ENCODE peak calls at places on chromosomes 3 and 15, in four cellular contexts. C is fibroblast of pulmonary artery, V is activated T-helper 1 cell treated with Interleukin-2 at 50 U/mL for 16 hours, Z is type B pancreatic cell. Y is an unnamed sample.

GRCh38 chr15:63601727-63602185 is 4.6 kb downstream of the FBXL22 start:
- DNase-seq in C (no peak), V (no peak), Z (no peak), Y (no peak)

GRCh38 chr15:70095387-70096214 is 2.1 kb downstream of the TLE3 start:
- DNase-seq in C (no peak), V (no peak), Z (peak), Y (no peak)

GRCh38 chr3:184642623-184643308 is 69.1 kb downstream of the MAGEF1 start:
- DNase-seq in C (no peak), V (no peak), Z (no peak), Y (no peak)

GRCh38 chr3:101270158-101270557 is 50.2 kb downstream of the IMPG2 start:
- DNase-seq in C (no peak), V (no peak), Z (no peak), Y (no peak)

GRCh38 chr3:39166134-39166710 is 12.8 kb upstream of the CSRNP1 start:
- DNase-seq in C (peak), V (no peak), Z (no peak), Y (peak)

GRCh38 chr15:41024141-41024540 is 70.9 kb downstream of the CHAC1 start:
- DNase-seq in C (peak), V (no peak), Z (no peak), Y (peak)

GRCh38 chr15:60374628-60375081 is 23.1 kb downstream of the ANXA2 start:
- DNase-seq in C (peak), V (no peak), Z (peak), Y (peak)

GRCh38 chr3:138367912-138368311 is 19.5 kb downstream of the MRAS start:
- DNase-seq in C (peak), V (no peak), Z (no peak), Y (peak)

GRCh38 chr3:99236576-99236975 is 335.1 kb upstream of the DCBLD2 start:
- DNase-seq in C (no peak), V (no peak), Z (no peak), Y (no peak)

GRCh38 chr15:56582785-56583184 is 117.8 kb upstream of the MNS1 start:
- DNase-seq in C (no peak), V (no peak), Z (no peak), Y (no peak)

GRCh38 chr3:149384911-149385321 is 7.5 kb upstream of the TM4SF1 start:
- DNase-seq in C (peak), V (no peak), Z (no peak), Y (peak)

GRCh38 chr3:3628676-3629328 is 170.4 kb upstream of the LRRN1 start:
- DNase-seq in C (no peak), V (no peak), Z (no peak), Y (no peak)

GRCh38 chr3:167887096-167887495 is 151.6 kb downstream of the SERPINI1 start:
- DNase-seq in C (peak), V (no peak), Z (no peak), Y (peak)

GRCh38 chr3:70738310-70738681 is 425.9 kb upstream of the MDFIC2 start:
- DNase-seq in C (no peak), V (no peak), Z (no peak), Y (no peak)

GRCh38 chr3:144840866-144841265 is 869.2 kb downstream of the DIPK2A start:
- DNase-seq in C (peak), V (no peak), Z (no peak), Y (no peak)

GRCh38 chr15:64907991-64908390 is 3.7 kb upstream of the ANKDD1A start:
- DNase-seq in C (no peak), V (no peak), Z (no peak), Y (peak)

GRCh38 chr15:81466741-81467140 is 92.7 kb upstream of the TMC3 start:
- DNase-seq in C (no peak), V (no peak), Z (no peak), Y (no peak)

GRCh38 chr15:62071711-62072308 is 5.0 kb downstream of the C2CD4A start:
- DNase-seq in C (peak), V (no peak), Z (no peak), Y (peak)

GRCh38 chr15:79283252-79284048 is 928 bp downstream of the ANKRD34C start:
- DNase-seq in C (peak), V (no peak), Z (peak), Y (peak)

GRCh38 chr3:112814256-112814655 is 32.4 kb downstream of the CD200R1L start:
- DNase-seq in C (peak), V (no peak), Z (no peak), Y (peak)

GRCh38 chr15:85782112-85782511 is 12.6 kb downstream of the KLHL25 start:
- DNase-seq in C (no peak), V (no peak), Z (no peak), Y (no peak)

GRCh38 chr15:65576669-65577068 is 34.3 kb downstream of the INTS14 start:
- DNase-seq in C (peak), V (no peak), Z (no peak), Y (peak)

GRCh38 chr3:72628065-72628464 is 220.2 kb downstream of the SHQ1 start:
- DNase-seq in C (no peak), V (no peak), Z (peak), Y (no peak)

GRCh38 chr3:14839236-14839635 is 20.5 kb downstream of the FGD5 start:
- DNase-seq in C (no peak), V (no peak), Z (no peak), Y (no peak)